ENCODE peak calls at places on chromosomes 6 and 20, in five cellular contexts. P is substantia nigra; Y is lower lobe of right lung; A is naive thymus-derived CD4-positive, alpha-beta T cell; S is psoas muscle. J is an unnamed sample.

GRCh38 chr20:23995905-23996666 is 7.5 kb upstream of the GGTLC1 start:
- DNase-seq in Y (peak; percentile 70), S (peak; percentile 51), A (peak; percentile 56), P (peak; percentile 4), J (peak; percentile 54)

GRCh38 chr6:8215631-8216030 is 113.3 kb upstream of the EEF1E1 start:
- DNase-seq in S (no peak), P (no peak), Y (no peak), A (no peak), J (no peak)

GRCh38 chr6:129646617-129647016 is 63.4 kb downstream of the ARHGAP18 start:
- DNase-seq in A (no peak), Y (no peak), P (no peak), S (no peak), J (no peak)

GRCh38 chr20:48025661-48026060 is 240.4 kb upstream of the SULF2 start:
- DNase-seq in A (no peak), P (no peak), Y (no peak), S (no peak), J (no peak)

GRCh38 chr20:6416371-6416770 is 293.5 kb upstream of the FERMT1 start:
- DNase-seq in A (no peak), P (no peak), S (no peak), Y (no peak), J (no peak)

GRCh38 chr20:38730989-38731737 is 6.9 kb downstream of the SLC32A1 start:
- DNase-seq in P (peak; percentile 39), Y (peak; percentile 81), A (peak; percentile 84), S (peak; percentile 62), J (peak; percentile 83)

GRCh38 chr6:55445648-55446204 is 118.5 kb downstream of the GFRAL start:
- DNase-seq in P (no peak), Y (no peak), A (no peak), S (no peak), J (no peak)

GRCh38 chr20:31494131-31494530 is 19.0 kb downstream of the REM1 start:
- DNase-seq in S (no peak), Y (no peak), P (no peak), A (no peak), J (no peak)

GRCh38 chr20:21154692-21155091 is 28.8 kb downstream of the KIZ start:
- DNase-seq in P (no peak), Y (no peak), A (no peak), S (no peak), J (no peak)

GRCh38 chr6:41161851-41162552 is 914 bp downstream of the TREM2 start:
- DNase-seq in P (no peak), Y (no peak), S (no peak), A (no peak), J (no peak)

GRCh38 chr6:26305097-26305841 is 59.7 kb upstream of the BTN3A2 start:
- DNase-seq in P (peak; percentile 47), S (peak; percentile 66), Y (no peak), A (peak; percentile 55), J (peak; percentile 75)

GRCh38 chr6:26576929-26577719 is 19.6 kb upstream of the ABT1 start:
- DNase-seq in S (no peak), Y (peak; percentile 65), P (no peak), A (peak; percentile 45), J (peak; percentile 40)

GRCh38 chr20:41348430-41349172 is 8.0 kb downstream of the LPIN3 start:
- DNase-seq in Y (no peak), P (no peak), S (no peak), A (no peak), J (no peak)

GRCh38 chr20:48467622-48468021 is 360.2 kb downstream of the PREX1 start:
- DNase-seq in A (no peak), S (no peak), P (no peak), Y (no peak), J (no peak)

GRCh38 chr6:130365166-130366010 is 429 bp upstream of the TMEM200A start:
- DNase-seq in Y (peak; percentile 58), A (peak; percentile 25), P (no peak), S (peak; percentile 53), J (peak; percentile 31)

GRCh38 chr6:31203345-31203979 is 33.0 kb upstream of the POU5F1 start:
- DNase-seq in P (no peak), S (no peak), Y (no peak), A (no peak), J (no peak)

GRCh38 chr20:61260905-61261304 is 8.8 kb downstream of the CDH4 start:
- DNase-seq in S (no peak), A (no peak), Y (no peak), P (no peak), J (no peak)

GRCh38 chr6:43993881-43994523 is 133.2 kb downstream of the MRPL14 start:
- DNase-seq in A (no peak), S (peak; percentile 46), Y (no peak), P (no peak), J (no peak)

GRCh38 chr6:35185302-35185681 is 28.5 kb upstream of the SCUBE3 start:
- DNase-seq in A (no peak), Y (peak; percentile 54), P (no peak), S (peak; percentile 31), J (peak; percentile 82)

GRCh38 chr20:21395666-21396044 is 1.7 kb downstream of the NKX2-4 start:
- DNase-seq in S (no peak), Y (no peak), P (no peak), A (peak; percentile 54), J (peak; percentile 39)

GRCh38 chr20:20085812-20086211 is 33.5 kb downstream of the CFAP61 start:
- DNase-seq in P (no peak), A (no peak), S (no peak), Y (no peak), J (no peak)

GRCh38 chr6:149212892-149213786 is 104.4 kb upstream of the TAB2 start:
- DNase-seq in Y (no peak), S (no peak), A (no peak), P (no peak), J (no peak)

GRCh38 chr20:56017560-56017959 is 12.2 kb upstream of the CBLN4 start:
- DNase-seq in Y (no peak), A (no peak), P (no peak), S (no peak), J (no peak)

GRCh38 chr20:53413188-53413631 is 180.4 kb downstream of the ZNF217 start:
- DNase-seq in P (no peak), A (peak; percentile 31), S (no peak), Y (peak; percentile 58), J (peak; percentile 50)

GRCh38 chr20:37228111-37228510 is 33.5 kb downstream of the GHRH start:
- DNase-seq in P (no peak), A (no peak), S (no peak), Y (no peak), J (no peak)

GRCh38 chr20:51966296-51966971 is 164.1 kb upstream of the SALL4 start:
- DNase-seq in P (no peak), Y (no peak), A (no peak), S (no peak), J (peak; percentile 61)

GRCh38 chr6:39365281-39366074 is 43.0 kb upstream of the KCNK16 start:
- DNase-seq in P (no peak), S (no peak), Y (no peak), A (no peak), J (no peak)

GRCh38 chr6:89439014-89439413 is 6.1 kb downstream of the ANKRD6 start:
- DNase-seq in Y (no peak), P (no peak), A (no peak), S (no peak), J (no peak)
- H3K27ac ChIP-seq in Y (no peak overlapping the region), P (no peak overlapping the region), A (no peak overlapping the region), S (no peak overlapping the region), J (no peak overlapping the region)

GRCh38 chr20:49677777-49678758 is 35.6 kb downstream of the B4GALT5 start:
- DNase-seq in P (no peak), A (no peak), Y (no peak), S (no peak), J (no peak)
- H3K27ac ChIP-seq in P (peak overlapping the region; percentile 11), A (no peak overlapping the region), Y (peak overlapping the region; percentile 68), S (peak overlapping the region; percentile 91), J (peak overlapping the region; percentile 70)

DNA sequence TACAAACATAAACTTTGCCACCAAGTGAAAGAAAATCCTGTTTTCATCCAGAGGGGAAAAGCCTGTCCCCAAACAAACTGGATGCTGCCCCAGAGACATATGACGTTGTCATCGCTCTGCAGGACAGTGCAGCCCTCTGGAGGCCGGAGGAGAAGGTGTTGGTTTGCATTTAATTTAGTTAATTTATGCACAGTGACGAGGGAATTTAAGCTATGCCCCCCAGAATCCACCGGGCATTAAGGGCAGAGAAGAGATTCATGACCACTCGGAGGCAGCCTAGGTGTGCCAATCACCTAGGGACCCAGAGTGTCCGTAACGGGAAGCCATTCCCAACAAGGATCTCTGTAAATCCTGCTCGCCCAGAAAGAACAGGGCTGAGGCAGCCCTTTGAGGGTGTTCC is 45.1 kb downstream of the NINL start:
- DNase-seq in P (peak; percentile 47), Y (no peak), S (no peak), A (no peak), J (peak; percentile 44)
- H3K27ac ChIP-seq in P (peak overlapping the region; percentile 49), Y (peak overlapping the region; percentile 39), S (no peak overlapping the region), A (no peak overlapping the region), J (peak overlapping the region; percentile 21)

DNA sequence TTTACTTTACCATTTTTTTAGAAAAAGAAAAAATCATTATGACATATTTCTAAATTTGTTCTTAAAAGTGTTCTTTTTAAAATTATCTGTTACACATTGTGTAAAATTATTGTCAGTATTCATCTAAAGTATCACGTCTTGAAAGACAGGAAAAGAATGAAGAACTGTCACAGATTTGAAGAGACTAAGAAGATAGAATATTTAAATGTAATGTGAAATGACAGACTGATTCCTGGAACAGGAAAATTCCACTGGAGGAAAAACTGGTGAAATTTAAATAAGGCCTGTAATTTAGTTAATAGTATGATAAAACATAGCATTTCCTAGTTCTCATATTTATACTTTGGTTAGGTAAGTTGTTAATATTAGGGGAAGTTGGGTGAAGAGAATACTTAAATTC is 52.8 kb upstream of the RUNX2 start:
- DNase-seq in Y (no peak), A (no peak), S (no peak), P (no peak), J (no peak)
- H3K27ac ChIP-seq in Y (no peak overlapping the region), A (no peak overlapping the region), S (no peak overlapping the region), P (no peak overlapping the region), J (no peak overlapping the region)

GRCh38 chr6:48765352-48765961 is 654.5 kb upstream of the PTCHD4 start:
- DNase-seq in S (no peak), P (no peak), A (no peak), Y (no peak), J (no peak)

GRCh38 chr6:48764261-48764660 is 653.3 kb upstream of the PTCHD4 start:
- DNase-seq in S (no peak), Y (no peak), P (no peak), A (no peak), J (no peak)

DNA sequence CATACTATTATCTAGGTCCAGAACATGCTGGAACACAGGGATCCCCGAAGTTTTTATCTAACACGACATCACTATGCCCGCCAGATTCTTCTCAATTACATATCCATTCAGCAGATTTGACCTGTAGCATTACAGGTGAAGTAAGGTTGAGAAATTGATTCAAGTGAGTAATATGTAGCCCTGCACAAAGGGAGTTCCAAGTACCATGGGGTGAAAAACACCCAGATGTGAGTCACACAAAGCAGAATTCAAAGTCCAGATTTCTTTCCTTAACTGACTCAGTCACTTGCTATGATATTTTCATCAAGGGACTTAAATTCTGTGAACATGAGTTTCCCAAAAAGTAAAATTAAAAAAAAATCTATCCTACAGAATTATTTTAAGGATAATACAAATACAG is 655.4 kb upstream of the PTCHD4 start:
- DNase-seq in Y (no peak), A (no peak), S (no peak), P (no peak), J (no peak)
- H3K27ac ChIP-seq in Y (no peak overlapping the region), A (no peak overlapping the region), S (no peak overlapping the region), P (no peak overlapping the region), J (no peak overlapping the region)